ENCODE peak calls at places on chromosomes 7 and 10, in ten cellular contexts. W, M, Y, F, L, R, X, U, K and D are unnamed samples.

GRCh38 chr10:62582804-62583208 is 208.6 kb downstream of the ZNF365 start:
- ATAC-seq in Y (peak), M (no peak), F (no peak), W (peak), L (peak), X (peak), K (peak), R (peak), U (no peak), D (peak)

GRCh38 chr7:1101580-1102431 is 13.9 kb downstream of the GPER1 start:
- ATAC-seq in U (no peak), W (no peak), X (peak), M (no peak), R (no peak), L (peak), F (no peak), Y (no peak), K (no peak), D (no peak)

GRCh38 chr7:50141854-50142253 is 48.8 kb upstream of the ZPBP start:
- ATAC-seq in L (no peak), W (no peak), K (no peak), U (peak), Y (no peak), M (no peak), F (no peak), X (no peak), R (no peak), D (no peak)

GRCh38 chr10:93775330-93775729 is 17.6 kb downstream of the LGI1 start:
- ATAC-seq in F (no peak), X (peak), R (no peak), L (peak), W (no peak), U (no peak), M (peak), K (no peak), Y (no peak), D (no peak)

GRCh38 chr10:6396652-6397051 is 183.4 kb downstream of the PRKCQ start:
- ATAC-seq in K (peak), L (no peak), Y (no peak), X (no peak), R (no peak), M (no peak), U (no peak), F (no peak), W (no peak), D (no peak)

GRCh38 chr10:3801558-3802192 is 16.7 kb upstream of the KLF6 start:
- ATAC-seq in Y (no peak), L (no peak), W (peak), U (no peak), M (no peak), K (no peak), X (no peak), R (no peak), F (no peak), D (no peak)

GRCh38 chr10:72056113-72056512 is 32.2 kb downstream of the SPOCK2 start:
- ATAC-seq in F (no peak), U (no peak), M (no peak), K (no peak), L (peak), W (no peak), R (no peak), X (peak), Y (peak), D (no peak)

GRCh38 chr7:15476101-15476918 is 85.5 kb downstream of the AGMO start:
- ATAC-seq in M (no peak), F (no peak), U (no peak), X (no peak), Y (no peak), K (no peak), L (no peak), W (no peak), R (no peak), D (no peak)

GRCh38 chr10:91313761-91314520 is 93.5 kb downstream of the PCGF5 start:
- ATAC-seq in U (no peak), X (no peak), F (no peak), M (no peak), W (no peak), L (no peak), R (peak), Y (no peak), K (no peak), D (no peak)

GRCh38 chr10:77592946-77593636 is 44.5 kb downstream of the KCNMA1 start:
- ATAC-seq in U (peak), W (no peak), R (peak), L (peak), M (peak), Y (peak), F (peak), X (no peak), K (peak), D (peak)

GRCh38 chr7:155803418-155804376 is 8.6 kb downstream of the SHH start:
- ATAC-seq in U (peak), M (peak), R (peak), X (peak), W (no peak), K (peak), F (no peak), Y (no peak), L (peak), D (no peak)

GRCh38 chr7:129401968-129402860 is 32.0 kb upstream of the STRIP2 start:
- ATAC-seq in R (no peak), K (no peak), X (no peak), U (peak), M (peak), L (no peak), W (no peak), F (peak), Y (peak), D (no peak)

GRCh38 chr10:77405771-77406241 is 231.8 kb downstream of the KCNMA1 start:
- ATAC-seq in K (peak), U (peak), R (peak), L (peak), W (no peak), F (peak), X (peak), M (peak), Y (peak), D (peak)

GRCh38 chr10:122567056-122567660 is 6.6 kb downstream of the DMBT1 start:
- ATAC-seq in Y (no peak), F (peak), U (peak), K (peak), W (no peak), M (peak), L (peak), R (peak), X (peak), D (no peak)

GRCh38 chr7:99112097-99112496 is 31.8 kb downstream of the SMURF1 start:
- ATAC-seq in M (peak), F (peak), L (peak), W (no peak), K (peak), Y (no peak), R (peak), U (peak), X (no peak), D (no peak)

GRCh38 chr7:41998041-41998440 is 239.0 kb downstream of the GLI3 start:
- ATAC-seq in X (no peak), M (no peak), R (no peak), F (no peak), K (no peak), U (no peak), Y (no peak), L (no peak), W (no peak), D (no peak)

GRCh38 chr7:41995632-41996271 is 241.3 kb downstream of the GLI3 start:
- ATAC-seq in K (no peak), W (no peak), F (no peak), U (no peak), X (no peak), R (no peak), Y (no peak), L (no peak), M (no peak), D (no peak)

GRCh38 chr7:41996381-41997035 is 240.5 kb downstream of the GLI3 start:
- ATAC-seq in U (no peak), K (no peak), M (no peak), X (no peak), L (no peak), F (peak), Y (no peak), R (no peak), W (no peak), D (no peak)

GRCh38 chr7:41994746-41995110 is 242.3 kb downstream of the GLI3 start:
- ATAC-seq in Y (no peak), R (no peak), K (no peak), X (no peak), U (no peak), L (no peak), F (no peak), M (no peak), W (no peak), D (no peak)

GRCh38 chr7:41997151-41997550 is 239.9 kb downstream of the GLI3 start:
- ATAC-seq in Y (no peak), L (no peak), W (no peak), K (no peak), R (no peak), M (no peak), F (no peak), X (no peak), U (no peak), D (no peak)
- H3K4me3 ChIP-seq in Y (no peak), L (no peak), W (no peak), K (no peak), R (no peak), M (no peak), F (no peak), X (no peak), U (no peak), D (no peak)

GRCh38 chr7:18341756-18342155 is 153.8 kb upstream of the HDAC9 start:
- ATAC-seq in W (no peak), L (no peak), R (no peak), X (no peak), F (no peak), U (no peak), M (no peak), Y (no peak), K (no peak), D (no peak)
- TF ChIP-seq CTCF in W (no peak), L (no peak), R (no peak), X (no peak), F (no peak), U (no peak), M (no peak), Y (no peak), K (no peak), D (no peak)

DNA sequence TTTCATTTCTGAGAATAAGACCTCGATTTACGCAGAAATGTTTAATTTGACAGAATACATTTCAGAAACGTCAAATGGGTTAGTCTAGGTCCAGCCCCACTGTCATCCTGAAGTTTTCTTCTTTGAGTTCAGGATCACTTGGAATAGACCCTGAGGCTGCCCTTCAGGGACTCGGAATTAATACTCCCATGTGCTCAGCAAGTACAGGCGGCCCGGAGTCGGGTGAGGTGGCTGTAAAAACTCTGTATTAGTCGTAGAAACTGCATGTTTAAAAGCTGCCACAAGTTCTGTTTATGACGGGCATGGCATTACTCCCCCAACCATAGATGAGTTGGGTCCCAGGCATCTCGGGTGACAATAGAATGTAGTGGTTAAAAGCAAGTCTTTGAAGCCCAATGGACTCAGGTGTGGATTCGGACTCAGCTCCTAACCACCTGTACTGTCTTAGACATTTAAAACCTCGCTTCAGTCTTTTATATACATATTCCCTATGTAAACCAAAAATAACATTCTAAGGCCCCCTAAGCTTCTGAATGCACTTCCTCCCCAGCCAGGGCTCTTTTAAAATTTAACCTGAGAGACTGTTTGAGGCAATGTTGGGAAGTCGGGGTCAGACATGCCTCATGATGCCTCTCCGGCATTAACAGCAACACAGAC is 216.3 kb downstream of the ADARB2 start:
- ATAC-seq in M (no peak), X (no peak), R (no peak), L (no peak), F (no peak), K (no peak), U (no peak), W (no peak), Y (no peak), D (no peak)
- H3K4me3 ChIP-seq in M (no peak), X (no peak), R (no peak), L (no peak), F (no peak), K (no peak), U (no peak), W (no peak), Y (no peak), D (no peak)

DNA sequence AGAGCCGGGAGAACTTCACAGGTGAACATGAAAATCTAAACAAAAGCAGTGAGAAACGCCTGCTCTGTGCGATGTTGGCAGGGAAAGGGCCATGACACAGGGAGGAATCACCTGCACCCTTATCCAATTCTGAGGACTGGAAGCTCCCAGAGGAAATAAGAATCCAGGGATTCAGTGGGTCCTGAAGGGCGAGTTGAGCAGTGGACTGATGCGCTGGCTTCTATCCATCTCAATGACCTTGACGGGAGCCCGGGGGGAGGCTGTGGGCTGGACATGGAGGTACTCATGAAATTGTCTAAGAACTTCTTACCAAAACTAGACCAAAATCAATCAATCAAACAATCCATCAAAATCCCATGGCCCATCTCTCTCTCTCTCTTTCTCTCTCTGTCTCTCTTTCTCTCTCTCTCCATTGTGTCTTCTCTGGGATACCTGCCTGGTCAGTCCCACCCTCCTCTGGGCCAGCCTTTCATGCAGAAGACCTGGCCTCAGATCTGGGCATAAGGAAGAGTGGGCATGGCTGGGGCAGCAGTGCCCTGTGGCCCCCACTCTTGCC is 7.2 kb downstream of the CPXM2 start:
- ATAC-seq in L (no peak), W (no peak), X (no peak), K (no peak), F (no peak), Y (no peak), R (no peak), U (no peak), M (no peak), D (no peak)
- TF ChIP-seq CTCF in L (no peak), W (no peak), X (no peak), K (no peak), F (no peak), Y (no peak), R (no peak), U (no peak), M (no peak), D (no peak)

GRCh38 chr7:19144661-19145428 is at the start of gene FERD3L:
- ATAC-seq in R (no peak), X (no peak), L (no peak), K (peak), W (no peak), U (no peak), M (no peak), F (no peak), Y (no peak), D (no peak)
- H3K4me3 ChIP-seq in R (no peak), X (no peak), L (no peak), K (no peak), W (no peak), U (no peak), M (no peak), F (no peak), Y (peak), D (peak)

GRCh38 chr10:88702848-88703597 is 3.0 kb upstream of the LIPK start:
- ATAC-seq in U (peak), L (peak), W (no peak), K (no peak), X (peak), M (peak), R (peak), F (peak), Y (no peak), D (no peak)
- TF ChIP-seq CTCF in U (no peak), L (no peak), W (no peak), K (no peak), X (no peak), M (no peak), R (no peak), F (no peak), Y (no peak), D (no peak)

GRCh38 chr10:59903871-59904270 is 2.5 kb downstream of the CCDC6 start:
- ATAC-seq in K (no peak), M (no peak), F (no peak), U (no peak), X (no peak), L (no peak), W (no peak), R (no peak), Y (no peak), D (no peak)
- H3K4me3 ChIP-seq in K (peak), M (no peak), F (no peak), U (no peak), X (no peak), L (peak), W (no peak), R (no peak), Y (peak), D (peak)

DNA sequence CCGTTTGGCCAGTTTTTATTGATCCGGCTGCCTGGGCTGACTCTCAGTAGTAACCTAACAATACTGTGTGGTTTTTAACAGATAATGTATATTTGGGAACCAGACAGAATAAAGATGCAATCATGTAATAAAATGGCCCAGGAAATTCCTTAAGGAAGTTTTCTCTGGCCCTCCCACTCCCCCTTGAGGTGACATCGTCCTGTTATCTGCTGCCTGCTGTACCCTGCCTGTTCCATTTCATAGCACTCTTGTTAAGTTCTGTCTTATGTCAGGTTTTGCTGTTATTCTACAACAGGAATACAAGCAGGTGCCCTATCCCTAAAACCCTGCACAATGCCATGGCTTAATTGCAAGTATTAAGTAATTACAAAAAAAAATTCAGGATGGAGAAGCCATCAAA is 12.5 kb downstream of the ITGB8 start:
- ATAC-seq in X (no peak), W (no peak), K (no peak), M (peak), Y (no peak), R (no peak), L (no peak), F (no peak), U (peak), D (no peak)
- TF ChIP-seq CTCF in X (peak), W (no peak), K (no peak), M (no peak), Y (no peak), R (no peak), L (no peak), F (peak), U (peak), D (no peak)

DNA sequence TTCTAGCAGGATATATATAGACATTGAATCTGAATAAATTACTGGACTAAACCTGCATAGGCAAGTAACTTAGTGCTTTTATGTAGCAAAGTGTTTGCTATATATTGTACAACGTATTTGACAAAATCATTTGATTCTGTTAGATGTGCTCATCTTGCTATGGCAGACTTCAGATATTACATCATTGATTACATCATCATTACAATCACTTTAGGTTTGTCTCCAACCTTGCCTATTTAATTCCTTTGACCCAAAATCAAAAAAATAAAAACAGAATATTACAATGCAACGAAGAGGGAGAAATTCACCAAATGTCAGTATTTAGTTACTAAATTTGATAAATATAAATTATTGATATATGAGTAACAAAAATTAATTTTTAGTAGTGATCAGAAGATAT is 155.7 kb upstream of the STEAP1 start:
- ATAC-seq in W (no peak), K (no peak), M (no peak), L (no peak), F (no peak), R (no peak), U (no peak), Y (no peak), X (no peak), D (no peak)
- H3K4me3 ChIP-seq in W (no peak), K (no peak), M (no peak), L (no peak), F (no peak), R (no peak), U (no peak), Y (no peak), X (no peak), D (no peak)

GRCh38 chr7:54215424-54215823 is 326.8 kb upstream of the VSTM2A start:
- ATAC-seq in R (no peak), X (no peak), L (no peak), U (no peak), Y (no peak), W (no peak), M (no peak), F (no peak), K (no peak), D (no peak)
- TF ChIP-seq CTCF in R (no peak), X (no peak), L (no peak), U (no peak), Y (no peak), W (no peak), M (no peak), F (no peak), K (no peak), D (peak)